ENCODE peak calls at places on chromosome 1, in four cellular contexts. S, K, P and D are unnamed samples.

GRCh38 chr1:55938861-55939260 is 640.5 kb downstream of the PLPP3 start:
- DNase-seq in S (no peak), K (no peak), P (no peak), D (no peak)

GRCh38 chr1:33709780-33710713 is 153.8 kb upstream of the HMGB4 start:
- DNase-seq in S (no peak), K (no peak), P (no peak), D (no peak)

GRCh38 chr1:119069682-119070081 is 70.8 kb downstream of the WARS2 start:
- DNase-seq in S (no peak), K (no peak), P (no peak), D (no peak)

GRCh38 chr1:172906778-172907592 is 143.8 kb downstream of the TNFSF18 start:
- DNase-seq in S (no peak), K (peak; percentile 92), P (peak; percentile 85), D (no peak)

GRCh38 chr1:201154389-201155165 is at the start of gene TMEM9:
- DNase-seq in S (peak; percentile 92), K (peak; percentile 93), P (peak; percentile 54), D (peak; percentile 97)

GRCh38 chr1:191993549-191993948 is 164.7 kb upstream of the RGS18 start:
- DNase-seq in S (peak; percentile 58), K (peak; percentile 29), P (peak; percentile 2), D (no peak)

GRCh38 chr1:77642196-77642595 is 40.3 kb downstream of the ZZZ3 start:
- DNase-seq in S (no peak), K (no peak), P (no peak), D (no peak)

GRCh38 chr1:38026592-38027200 is 14.2 kb downstream of the UTP11 start:
- DNase-seq in S (no peak), K (peak; percentile 59), P (peak; percentile 54), D (peak; percentile 30)

GRCh38 chr1:226419284-226419683 is 11.4 kb upstream of the PARP1 start:
- DNase-seq in S (no peak), K (no peak), P (no peak), D (no peak)